ENCODE peak calls at places on chromosomes 16 and 17, in eight cellular contexts. W is uterus, D is PC-3, L is body of pancreas, V is upper lobe of right lung, F is A549, C is neural progenitor cell, M is spleen. P is an unnamed sample.
A peak's percentile ranks its signal among the peaks of the same experiment; 100 is the strongest.

GRCh38 chr16:62036101-62036806 is at the start of gene CDH8:
- DNase-seq in C (peak; percentile 89), V (peak; percentile 57), F (no peak), D (no peak), W (no peak), M (peak; percentile 61), L (no peak), P (no peak)

GRCh38 chr17:50219345-50219744 is 17.9 kb upstream of the COL1A1 start:
- DNase-seq in L (no peak), C (no peak), V (no peak), D (peak; percentile 94), F (peak; percentile 71), M (no peak), W (no peak), P (no peak)

GRCh38 chr17:72150632-72151460 is 30.0 kb downstream of the SOX9 start:
- DNase-seq in D (no peak), C (peak; percentile 61), L (no peak), V (no peak), M (no peak), F (peak; percentile 71), W (no peak), P (no peak)

GRCh38 chr17:49520386-49521087 is 25.4 kb downstream of the NGFR start:
- DNase-seq in L (no peak), V (no peak), M (no peak), D (no peak), C (no peak), F (no peak), W (peak; percentile 23), P (no peak)

GRCh38 chr16:88978608-88979346 is 1.8 kb upstream of the CBFA2T3 start:
- DNase-seq in V (no peak), W (no peak), L (no peak), D (no peak), C (no peak), M (peak; percentile 90), F (no peak), P (no peak)

GRCh38 chr17:64216030-64216384 is 47.1 kb downstream of the TEX2 start:
- DNase-seq in M (no peak), L (no peak), F (no peak), V (no peak), W (no peak), D (no peak), C (no peak), P (no peak)

GRCh38 chr17:34406196-34406595 is 43.2 kb upstream of the CCL1 start:
- DNase-seq in F (no peak), V (no peak), D (no peak), M (no peak), L (no peak), C (no peak), W (no peak), P (no peak)

GRCh38 chr17:8175795-8176196 is 384 bp downstream of the TMEM107 start:
- DNase-seq in D (no peak), L (no peak), W (no peak), F (no peak), M (peak; percentile 81), V (no peak), C (no peak), P (no peak)

GRCh38 chr17:44608732-44609435 is 47.4 kb upstream of the MEIOC start:
- DNase-seq in V (no peak), C (no peak), M (no peak), D (no peak), L (no peak), F (no peak), W (no peak), P (no peak)

GRCh38 chr16:1320658-1321240 is 11.3 kb downstream of the UBE2I start:
- DNase-seq in F (no peak), M (no peak), V (no peak), L (no peak), W (no peak), C (no peak), D (no peak), P (no peak)

GRCh38 chr17:34763727-34764665 is 184.6 kb downstream of the TMEM132E start:
- DNase-seq in C (no peak), D (peak; percentile 2), F (no peak), M (no peak), W (no peak), V (no peak), L (no peak), P (no peak)

GRCh38 chr17:32111141-32111771 is 31.0 kb upstream of the RHOT1 start:
- DNase-seq in M (no peak), L (no peak), V (no peak), D (peak; percentile 34), W (peak; percentile 63), C (peak; percentile 60), F (no peak), P (peak; percentile 6)

GRCh38 chr17:37830151-37830993 is 85.5 kb upstream of the HNF1B start:
- DNase-seq in C (no peak), L (no peak), M (no peak), V (no peak), D (no peak), W (no peak), F (no peak), P (no peak)

GRCh38 chr16:3690991-3691720 is 26.2 kb downstream of the TRAP1 start:
- DNase-seq in M (no peak), D (no peak), W (peak; percentile 41), L (no peak), F (no peak), V (no peak), C (no peak), P (no peak)

GRCh38 chr17:56185491-56185890 is 32.2 kb downstream of the ANKFN1 start:
- DNase-seq in F (no peak), V (no peak), L (no peak), M (no peak), C (no peak), W (no peak), D (no peak), P (no peak)

GRCh38 chr17:74652020-74652419 is 28.5 kb upstream of the CD300E start:
- DNase-seq in D (no peak), C (no peak), M (no peak), V (no peak), L (no peak), W (no peak), F (no peak), P (no peak)

GRCh38 chr17:65657251-65657828 is 95.9 kb upstream of the AXIN2 start:
- DNase-seq in C (no peak), V (no peak), M (no peak), F (no peak), D (no peak), L (no peak), W (no peak), P (no peak)

GRCh38 chr17:76570457-76570856 is 15.2 kb downstream of the ST6GALNAC2 start:
- DNase-seq in C (no peak), L (no peak), F (no peak), W (no peak), V (no peak), M (peak; percentile 58), D (no peak), P (no peak)

GRCh38 chr17:37826497-37827115 is 81.7 kb upstream of the HNF1B start:
- DNase-seq in V (peak; percentile 74), W (no peak), M (peak; percentile 85), C (no peak), F (no peak), D (no peak), L (no peak), P (no peak)

GRCh38 chr17:6047966-6048365 is 22.2 kb upstream of the WSCD1 start:
- DNase-seq in M (no peak), F (no peak), L (no peak), C (no peak), D (no peak), V (no peak), W (no peak), P (no peak)

GRCh38 chr17:42680331-42680808 is 1.3 kb downstream of the CCR10 start:
- DNase-seq in D (no peak), C (no peak), M (no peak), V (no peak), L (no peak), F (no peak), W (peak; percentile 66), P (no peak)

GRCh38 chr16:66524601-66525164 is 25.2 kb downstream of the TK2 start:
- DNase-seq in L (no peak), W (no peak), V (no peak), C (no peak), F (no peak), M (peak; percentile 89), D (no peak), P (no peak)

GRCh38 chr17:58595194-58595792 is 80.9 kb upstream of the MTMR4 start:
- DNase-seq in D (no peak), V (no peak), M (no peak), L (no peak), C (no peak), W (no peak), F (no peak), P (no peak)

GRCh38 chr16:54356391-54356790 is 69.8 kb upstream of the IRX3 start:
- DNase-seq in L (no peak), W (no peak), V (no peak), M (no peak), C (no peak), D (no peak), F (no peak), P (no peak)
- H3K9me3 ChIP-seq in L (no peaks in the 10 kb centered on the region), W (no peaks in the 10 kb centered on the region), V (no peaks in the 10 kb centered on the region), M (no peaks in the 10 kb centered on the region), C (peaks cover 6% of the 10 kb centered on the region), D (no peaks in the 10 kb centered on the region), F (peaks cover 9% of the 10 kb centered on the region), P (no peaks in the 10 kb centered on the region)

DNA sequence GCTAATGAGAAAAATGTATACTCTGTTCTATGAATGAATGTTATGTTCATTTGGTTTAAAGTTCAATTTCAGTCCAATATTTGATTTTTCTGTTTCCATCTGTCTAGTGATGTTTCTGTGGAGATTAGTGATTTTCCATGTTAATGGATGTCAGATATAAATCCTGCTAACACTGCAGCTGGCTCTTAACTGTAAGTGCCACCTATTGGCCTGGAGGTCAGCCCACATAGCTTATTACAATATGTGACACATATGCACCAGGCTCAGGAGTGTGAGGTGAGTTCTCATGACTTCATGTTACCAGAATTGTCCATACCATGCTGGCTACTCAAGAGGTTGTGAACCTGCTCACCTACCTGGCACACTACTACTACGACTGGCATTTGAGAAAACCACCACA is 17.1 kb downstream of the ATF7IP2 start:
- DNase-seq in W (no peak), C (no peak), M (no peak), V (no peak), L (no peak), F (no peak), D (no peak), P (no peak)
- H3K9me3 ChIP-seq in W (no peaks in the 10 kb centered on the region), C (peaks cover 4% of the 10 kb centered on the region), M (no peaks in the 10 kb centered on the region), V (peaks cover 16% of the 10 kb centered on the region), L (no peaks in the 10 kb centered on the region), F (no peaks in the 10 kb centered on the region), D (no peaks in the 10 kb centered on the region), P (peaks cover 3% of the 10 kb centered on the region)

GRCh38 chr16:71443714-71444113 is 1.9 kb upstream of the TLE7 start:
- DNase-seq in F (no peak), W (no peak), D (no peak), L (no peak), M (no peak), C (no peak), V (no peak), P (no peak)
- H3K9me3 ChIP-seq in F (peaks cover 71% of the 10 kb centered on the region), W (no peaks in the 10 kb centered on the region), D (peaks cover 8% of the 10 kb centered on the region), L (peaks cover 1% of the 10 kb centered on the region), M (peaks cover 20% of the 10 kb centered on the region), C (peaks cover 22% of the 10 kb centered on the region), V (peaks cover 37% of the 10 kb centered on the region), P (peaks cover 16% of the 10 kb centered on the region)

DNA sequence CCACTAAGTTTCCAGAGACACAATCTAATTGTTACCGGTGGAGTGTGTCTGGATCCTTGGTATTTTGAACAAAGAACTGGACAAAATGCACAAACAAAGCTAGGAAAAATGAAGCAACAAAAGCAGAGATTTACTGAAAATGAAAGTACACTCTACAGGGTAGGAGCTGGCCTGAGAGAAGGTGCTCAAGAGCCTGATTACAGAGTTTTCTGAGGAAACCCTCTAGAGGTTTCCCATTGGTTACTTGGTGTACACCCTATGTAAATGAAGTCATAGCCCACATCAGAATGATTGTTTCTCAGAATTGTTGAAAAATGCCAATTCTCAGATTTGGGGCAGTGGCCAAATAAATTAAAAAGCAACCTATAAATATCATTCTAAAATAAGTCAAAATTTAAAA is 436.4 kb downstream of the KCNJ18 start:
- DNase-seq in D (no peak), M (no peak), W (no peak), V (no peak), L (no peak), C (no peak), F (no peak), P (no peak)
- H3K9me3 ChIP-seq in D (peaks cover 30% of the 10 kb centered on the region), M (no peaks in the 10 kb centered on the region), W (no peaks in the 10 kb centered on the region), V (no peaks in the 10 kb centered on the region), L (no peaks in the 10 kb centered on the region), C (peaks cover 30% of the 10 kb centered on the region), F (no peaks in the 10 kb centered on the region), P (no peaks in the 10 kb centered on the region)

P was measured in T-helper 17 cell.